ENCODE peak calls at places on chromosomes 11 and 22, in four cellular contexts. One of them, this sample, is unnamed.

GRCh38 chr11:6927030-6927617 is 898 bp downstream of the ZNF215 start:
- DNase-seq in neural crest cell: no peak
- DNase-seq in BE2C: no peak
- DNase-seq in progenitor cell of endocrine pancreas: no peak
- DNase-seq in this sample: no peak

GRCh38 chr11:1598816-1599215 is 722 bp upstream of the KRTAP5-2 start:
- DNase-seq in neural crest cell: no peak
- DNase-seq in BE2C: no peak
- DNase-seq in progenitor cell of endocrine pancreas: no peak
- DNase-seq in this sample: no peak

GRCh38 chr11:69588270-69588669 is 52.7 kb upstream of the CCND1 start:
- DNase-seq in neural crest cell: no peak
- DNase-seq in BE2C: no peak
- DNase-seq in progenitor cell of endocrine pancreas: no peak
- DNase-seq in this sample: no peak

GRCh38 chr22:38505595-38506117 is 455 bp downstream of the DDX17 start:
- DNase-seq in neural crest cell: peak; percentile 18
- DNase-seq in BE2C: peak; percentile 61
- DNase-seq in progenitor cell of endocrine pancreas: peak; percentile 29
- DNase-seq in this sample: peak; percentile 67

GRCh38 chr22:33418483-33418882 is 360.3 kb upstream of the SYN3 start:
- DNase-seq in neural crest cell: no peak
- DNase-seq in BE2C: no peak
- DNase-seq in progenitor cell of endocrine pancreas: no peak
- DNase-seq in this sample: peak; percentile 6

GRCh38 chr22:49203863-49204598 is 623.6 kb downstream of the BRD1 start:
- DNase-seq in neural crest cell: no peak
- DNase-seq in BE2C: no peak
- DNase-seq in progenitor cell of endocrine pancreas: no peak
- DNase-seq in this sample: no peak

GRCh38 chr11:48272551-48273080 is 9.0 kb downstream of the OR4X1 start:
- DNase-seq in neural crest cell: no peak
- DNase-seq in BE2C: no peak
- DNase-seq in progenitor cell of endocrine pancreas: no peak
- DNase-seq in this sample: no peak

GRCh38 chr22:41799486-41800347 is 762 bp upstream of the CCDC134 start:
- DNase-seq in neural crest cell: peak; percentile 5
- DNase-seq in BE2C: no peak
- DNase-seq in progenitor cell of endocrine pancreas: peak; percentile 27
- DNase-seq in this sample: peak; percentile 27

GRCh38 chr22:27617214-27617881 is 184.2 kb downstream of the MN1 start:
- DNase-seq in neural crest cell: no peak
- DNase-seq in BE2C: no peak
- DNase-seq in progenitor cell of endocrine pancreas: no peak
- DNase-seq in this sample: no peak

GRCh38 chr11:75203641-75204011 is 36.9 kb upstream of the TPBGL start:
- DNase-seq in neural crest cell: no peak
- DNase-seq in BE2C: no peak
- DNase-seq in progenitor cell of endocrine pancreas: no peak
- DNase-seq in this sample: no peak

GRCh38 chr11:1014276-1014675 is 22.2 kb downstream of the MUC6 start:
- DNase-seq in neural crest cell: no peak
- DNase-seq in BE2C: no peak
- DNase-seq in progenitor cell of endocrine pancreas: no peak
- DNase-seq in this sample: no peak

GRCh38 chr11:8768625-8769333 is 86.2 kb downstream of the RPL27A start:
- DNase-seq in neural crest cell: no peak
- DNase-seq in BE2C: no peak
- DNase-seq in progenitor cell of endocrine pancreas: no peak
- DNase-seq in this sample: no peak

GRCh38 chr22:42662114-42663021 is 13.2 kb upstream of the CYB5R3 start:
- DNase-seq in neural crest cell: peak; percentile 90
- DNase-seq in BE2C: peak; percentile 88
- DNase-seq in progenitor cell of endocrine pancreas: peak; percentile 86
- DNase-seq in this sample: peak; percentile 95

GRCh38 chr11:3824714-3825472 is 15.9 kb downstream of the RHOG start:
- DNase-seq in neural crest cell: peak; percentile 62
- DNase-seq in BE2C: peak; percentile 68
- DNase-seq in progenitor cell of endocrine pancreas: peak; percentile 48
- DNase-seq in this sample: peak; percentile 52

GRCh38 chr11:61332266-61332822 is 561 bp downstream of the DDB1 start:
- DNase-seq in neural crest cell: no peak
- DNase-seq in BE2C: no peak
- DNase-seq in progenitor cell of endocrine pancreas: no peak
- DNase-seq in this sample: no peak

GRCh38 chr11:1870326-1870696 is 17.4 kb downstream of the LSP1 start:
- DNase-seq in neural crest cell: no peak
- DNase-seq in BE2C: no peak
- DNase-seq in progenitor cell of endocrine pancreas: no peak
- DNase-seq in this sample: no peak

GRCh38 chr11:65479184-65480145 is 19.4 kb upstream of the MALAT1 start:
- DNase-seq in neural crest cell: no peak
- DNase-seq in BE2C: peak; percentile 60
- DNase-seq in progenitor cell of endocrine pancreas: no peak
- DNase-seq in this sample: no peak

GRCh38 chr11:112632866-112633505 is 328.2 kb upstream of the NCAM1 start:
- DNase-seq in neural crest cell: no peak
- DNase-seq in BE2C: no peak
- DNase-seq in progenitor cell of endocrine pancreas: no peak
- DNase-seq in this sample: no peak

GRCh38 chr22:28923826-28924732 is 40.7 kb downstream of the ZNRF3 start:
- DNase-seq in neural crest cell: peak; percentile 37
- DNase-seq in BE2C: peak; percentile 34
- DNase-seq in progenitor cell of endocrine pancreas: no peak
- DNase-seq in this sample: peak; percentile 63

GRCh38 chr11:70826950-70827349 is 425.4 kb downstream of the SHANK2 start:
- DNase-seq in neural crest cell: no peak
- DNase-seq in BE2C: no peak
- DNase-seq in progenitor cell of endocrine pancreas: no peak
- DNase-seq in this sample: no peak

GRCh38 chr22:43404673-43405385 is 7.0 kb upstream of the MPPED1 start:
- DNase-seq in neural crest cell: no peak
- DNase-seq in BE2C: no peak
- DNase-seq in progenitor cell of endocrine pancreas: no peak
- DNase-seq in this sample: no peak

GRCh38 chr22:31995046-31995445 is 48.0 kb upstream of the SLC5A1 start:
- DNase-seq in neural crest cell: no peak
- DNase-seq in BE2C: no peak
- DNase-seq in progenitor cell of endocrine pancreas: no peak
- DNase-seq in this sample: no peak
- TF ChIP-seq CTCF in neural crest cell: peak; percentile 50
- TF ChIP-seq CTCF in BE2C: peak; percentile 35
- TF ChIP-seq CTCF in progenitor cell of endocrine pancreas: peak; percentile 33
- TF ChIP-seq CTCF in this sample: no peak

GRCh38 chr11:128905345-128906184 is 14.4 kb downstream of the KCNJ5 start:
- DNase-seq in neural crest cell: no peak
- DNase-seq in BE2C: peak; percentile 49
- DNase-seq in progenitor cell of endocrine pancreas: peak; percentile 25
- DNase-seq in this sample: peak; percentile 56
- TF ChIP-seq CTCF in neural crest cell: peak; percentile 66
- TF ChIP-seq CTCF in BE2C: peak; percentile 49
- TF ChIP-seq CTCF in progenitor cell of endocrine pancreas: peak; percentile 53
- TF ChIP-seq CTCF in this sample: peak; percentile 23

GRCh38 chr11:93775289-93775688 is 8.8 kb upstream of the MED17 start:
- DNase-seq in neural crest cell: peak; percentile 44
- DNase-seq in BE2C: peak; percentile 39
- DNase-seq in progenitor cell of endocrine pancreas: no peak
- DNase-seq in this sample: peak; percentile 17
- TF ChIP-seq CTCF in neural crest cell: peak; percentile 50
- TF ChIP-seq CTCF in BE2C: peak; percentile 56
- TF ChIP-seq CTCF in progenitor cell of endocrine pancreas: peak; percentile 46
- TF ChIP-seq CTCF in this sample: no peak

GRCh38 chr11:58788355-58789023 is 56.0 kb downstream of the GLYATL2 start:
- DNase-seq in neural crest cell: peak; percentile 5
- DNase-seq in BE2C: peak; percentile 28
- DNase-seq in progenitor cell of endocrine pancreas: no peak
- DNase-seq in this sample: peak; percentile 23

GRCh38 chr11:58782066-58782465 is 50.3 kb upstream of the GLYAT start:
- DNase-seq in neural crest cell: no peak
- DNase-seq in BE2C: no peak
- DNase-seq in progenitor cell of endocrine pancreas: no peak
- DNase-seq in this sample: no peak

GRCh38 chr11:58786693-58787092 is 55.0 kb upstream of the GLYAT start:
- DNase-seq in neural crest cell: no peak
- DNase-seq in BE2C: no peak
- DNase-seq in progenitor cell of endocrine pancreas: no peak
- DNase-seq in this sample: no peak

GRCh38 chr11:58787903-58788302 is 56.2 kb upstream of the GLYAT start:
- DNase-seq in neural crest cell: no peak
- DNase-seq in BE2C: no peak
- DNase-seq in progenitor cell of endocrine pancreas: no peak
- DNase-seq in this sample: no peak

GRCh38 chr11:58784995-58785394 is 53.3 kb upstream of the GLYAT start:
- DNase-seq in neural crest cell: no peak
- DNase-seq in BE2C: no peak
- DNase-seq in progenitor cell of endocrine pancreas: no peak
- DNase-seq in this sample: no peak
- TF ChIP-seq CTCF in neural crest cell: no peak
- TF ChIP-seq CTCF in BE2C: peak; percentile 31
- TF ChIP-seq CTCF in progenitor cell of endocrine pancreas: no peak
- TF ChIP-seq CTCF in this sample: no peak

DNA sequence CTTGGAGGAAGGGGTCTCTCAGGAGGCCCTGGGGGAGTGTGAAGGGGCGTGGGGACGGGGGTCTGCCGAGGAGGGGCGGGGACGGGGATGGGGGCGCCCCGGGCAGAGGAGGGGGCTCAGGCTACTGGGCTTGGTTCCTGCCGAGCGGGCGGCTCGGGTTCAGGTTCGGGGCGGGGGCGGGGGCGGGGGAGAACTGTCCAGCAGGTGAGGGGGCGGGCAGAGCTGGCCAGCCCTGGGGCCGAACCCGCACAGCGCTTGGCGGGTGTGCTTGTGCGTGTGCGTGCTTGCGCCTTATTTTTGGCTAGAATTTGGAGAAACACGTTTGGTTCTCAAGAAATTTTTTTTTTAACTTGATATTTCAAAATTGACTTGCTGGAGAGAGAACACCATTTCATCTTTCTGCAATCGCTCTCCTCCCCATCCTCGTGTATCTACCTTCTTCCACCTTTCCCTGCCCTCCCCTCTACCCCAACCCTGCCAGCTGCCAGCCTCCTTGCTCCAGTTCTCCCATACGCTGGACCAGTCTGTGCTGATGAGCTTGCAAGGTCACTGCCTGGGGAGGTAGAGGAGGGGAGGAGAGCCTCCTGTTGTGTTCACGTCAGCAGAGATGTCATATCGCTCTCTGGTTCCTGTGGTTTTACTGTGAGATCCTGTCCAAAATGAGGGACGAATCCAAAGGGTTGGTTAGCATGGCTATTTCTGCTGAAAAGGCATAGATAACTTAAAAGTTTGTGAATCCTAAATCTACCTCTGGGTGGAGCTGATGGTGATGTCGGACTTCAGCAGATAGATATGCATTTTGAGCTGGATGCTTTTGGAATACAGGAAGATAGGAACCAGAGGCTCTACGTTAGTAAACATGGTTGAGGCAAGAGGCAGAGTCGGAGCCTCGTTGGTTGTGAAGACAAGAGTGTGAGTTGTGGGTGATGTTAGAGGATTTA is 668 bp downstream of the MADD start:
- DNase-seq in neural crest cell: no peak
- DNase-seq in BE2C: peak; percentile 42
- DNase-seq in progenitor cell of endocrine pancreas: no peak
- DNase-seq in this sample: no peak
- TF ChIP-seq CTCF in neural crest cell: no peak
- TF ChIP-seq CTCF in BE2C: peak; percentile 7
- TF ChIP-seq CTCF in progenitor cell of endocrine pancreas: no peak
- TF ChIP-seq CTCF in this sample: no peak

GRCh38 chr22:24736526-24737050 is 37.9 kb downstream of the PIWIL3 start:
- DNase-seq in neural crest cell: no peak
- DNase-seq in BE2C: no peak
- DNase-seq in progenitor cell of endocrine pancreas: no peak
- DNase-seq in this sample: no peak
- TF ChIP-seq CTCF in neural crest cell: no peak
- TF ChIP-seq CTCF in BE2C: no peak
- TF ChIP-seq CTCF in progenitor cell of endocrine pancreas: no peak
- TF ChIP-seq CTCF in this sample: no peak